ENCODE peak calls at places on chromosomes 13 and 19, in nine cellular contexts. X, K, I, Z, T, V, U, C and O are unnamed samples.

GRCh38 chr13:30900952-30901749 is 4.9 kb upstream of the MEDAG start:
- DNase-seq in K (no peak), Z (no peak), T (no peak), U (no peak), V (no peak), I (no peak), X (no peak), C (no peak), O (no peak)

GRCh38 chr13:75687145-75687763 is 51.1 kb downstream of the LMO7 start:
- DNase-seq in V (no peak), K (peak), I (peak), Z (no peak), T (no peak), U (peak), X (no peak), C (peak), O (peak)

GRCh38 chr13:84187626-84188025 is 305.4 kb upstream of the SLITRK1 start:
- DNase-seq in I (no peak), V (no peak), U (no peak), T (no peak), C (no peak), X (no peak), Z (no peak), K (no peak), O (peak)

GRCh38 chr13:52137489-52137888 is 8.6 kb upstream of the NEK5 start:
- DNase-seq in T (no peak), K (peak), C (no peak), I (no peak), X (no peak), Z (no peak), U (no peak), V (no peak), O (no peak)

GRCh38 chr13:104466016-104466415 is 1399.8 kb upstream of the SLC10A2 start:
- DNase-seq in T (no peak), U (no peak), I (no peak), Z (no peak), K (no peak), C (no peak), X (no peak), V (no peak), O (peak)

GRCh38 chr19:34556500-34556899 is 74.9 kb downstream of the WTIP start:
- DNase-seq in T (no peak), X (peak), V (no peak), K (peak), C (peak), I (peak), U (peak), Z (no peak), O (no peak)

GRCh38 chr13:22193070-22193469 is 522.2 kb downstream of the FGF9 start:
- DNase-seq in C (no peak), V (no peak), K (no peak), U (no peak), T (no peak), Z (no peak), I (no peak), X (no peak), O (no peak)

GRCh38 chr13:102948006-102948405 is 102.2 kb downstream of the ERCC5 start:
- DNase-seq in V (no peak), Z (no peak), U (no peak), K (peak), X (peak), I (peak), T (no peak), C (peak), O (peak)

GRCh38 chr13:113034451-113035208 is 65.6 kb downstream of the MCF2L start:
- DNase-seq in U (peak), T (peak), V (peak), I (peak), C (peak), Z (no peak), X (peak), K (peak), O (peak)

GRCh38 chr13:46168341-46168740 is 13.6 kb downstream of the LCP1 start:
- DNase-seq in T (no peak), V (peak), C (peak), Z (no peak), I (peak), U (no peak), X (peak), K (no peak), O (peak)

GRCh38 chr19:33260628-33261418 is 35.2 kb upstream of the SLC7A10 start:
- DNase-seq in K (no peak), Z (no peak), U (no peak), V (peak), C (no peak), T (no peak), X (peak), I (no peak), O (no peak)

GRCh38 chr13:28533049-28533436 is 38.1 kb upstream of the FLT1 start:
- DNase-seq in C (peak), V (no peak), T (no peak), U (no peak), K (no peak), I (no peak), Z (no peak), X (no peak), O (no peak)

GRCh38 chr13:27199691-27200090 is 28.1 kb upstream of the USP12 start:
- DNase-seq in V (no peak), Z (no peak), I (no peak), U (no peak), K (no peak), C (no peak), X (no peak), T (no peak), O (no peak)

GRCh38 chr13:51318876-51319275 is 20.6 kb upstream of the SERPINE3 start:
- DNase-seq in Z (no peak), K (no peak), X (no peak), T (no peak), I (no peak), C (no peak), V (no peak), U (no peak), O (no peak)

GRCh38 chr19:57615346-57615745 is 1.3 kb downstream of the ZNF134 start:
- DNase-seq in X (no peak), V (no peak), I (no peak), U (no peak), C (no peak), Z (no peak), K (no peak), T (no peak), O (no peak)

GRCh38 chr19:57611113-57611512 is 2.9 kb upstream of the ZNF134 start:
- DNase-seq in K (no peak), I (no peak), T (no peak), X (no peak), V (no peak), Z (no peak), C (no peak), U (no peak), O (no peak)

DNA sequence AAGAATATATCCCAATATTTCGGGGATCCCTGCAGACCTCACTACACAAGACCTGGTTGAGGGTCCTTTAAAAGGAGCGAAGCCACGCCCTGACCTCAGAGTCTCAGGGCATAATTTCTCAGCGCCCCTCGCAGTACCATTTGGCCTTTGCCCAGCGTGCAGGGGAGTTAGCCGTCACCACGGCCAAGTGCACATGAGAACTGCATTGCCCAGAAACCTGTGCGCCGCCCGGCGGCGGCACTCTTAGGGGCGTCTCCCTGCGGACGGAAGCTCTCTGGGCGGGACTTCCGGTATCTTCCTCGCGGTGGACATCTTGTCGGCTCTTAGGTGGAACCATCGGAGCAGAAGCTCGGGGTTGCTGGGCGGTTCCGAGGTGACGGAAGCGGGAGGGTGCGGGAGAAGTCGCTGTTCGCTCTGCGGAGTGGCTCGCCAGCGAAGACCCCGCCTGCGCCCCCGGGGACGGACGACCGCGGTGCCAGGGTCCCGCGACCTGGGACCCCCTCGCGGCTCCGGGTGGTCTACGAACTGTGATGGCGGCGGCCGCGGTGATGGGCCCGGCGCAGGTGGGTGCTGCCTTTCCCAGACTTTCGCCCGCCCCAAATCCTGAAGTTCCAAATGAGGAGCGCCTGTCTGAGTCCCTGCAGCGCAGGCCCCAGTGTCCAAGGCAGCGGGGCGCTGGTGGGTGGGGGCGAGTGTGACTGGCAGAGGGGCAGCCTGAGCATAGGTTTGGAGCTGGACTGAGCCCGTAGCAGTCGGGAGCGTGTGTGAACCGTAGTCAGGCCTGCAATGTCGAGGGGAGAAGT is at the start of gene ZNF134:
- DNase-seq in I (peak), K (peak), V (peak), T (peak), X (peak), U (peak), Z (peak), C (peak), O (peak)
- TF ChIP-seq CTCF in I (peak), K (no peak), V (no peak), T (no peak), X (no peak), U (peak), Z (peak), C (peak), O (peak)

GRCh38 chr19:3721131-3721899 is 13.1 kb downstream of the TJP3 start:
- DNase-seq in U (no peak), K (peak), C (peak), Z (no peak), I (peak), X (peak), T (peak), V (peak), O (peak)

GRCh38 chr19:3721900-3722442 is 13.8 kb downstream of the TJP3 start:
- DNase-seq in T (no peak), I (no peak), Z (no peak), U (no peak), K (no peak), V (no peak), C (no peak), X (no peak), O (no peak)

GRCh38 chr19:3723883-3724282 is 15.7 kb downstream of the TJP3 start:
- DNase-seq in T (no peak), Z (no peak), U (no peak), I (no peak), X (no peak), C (no peak), K (peak), V (no peak), O (no peak)

GRCh38 chr19:3723110-3723488 is 14.9 kb downstream of the TJP3 start:
- DNase-seq in V (no peak), K (no peak), X (no peak), Z (no peak), I (no peak), U (no peak), T (no peak), C (no peak), O (no peak)

DNA sequence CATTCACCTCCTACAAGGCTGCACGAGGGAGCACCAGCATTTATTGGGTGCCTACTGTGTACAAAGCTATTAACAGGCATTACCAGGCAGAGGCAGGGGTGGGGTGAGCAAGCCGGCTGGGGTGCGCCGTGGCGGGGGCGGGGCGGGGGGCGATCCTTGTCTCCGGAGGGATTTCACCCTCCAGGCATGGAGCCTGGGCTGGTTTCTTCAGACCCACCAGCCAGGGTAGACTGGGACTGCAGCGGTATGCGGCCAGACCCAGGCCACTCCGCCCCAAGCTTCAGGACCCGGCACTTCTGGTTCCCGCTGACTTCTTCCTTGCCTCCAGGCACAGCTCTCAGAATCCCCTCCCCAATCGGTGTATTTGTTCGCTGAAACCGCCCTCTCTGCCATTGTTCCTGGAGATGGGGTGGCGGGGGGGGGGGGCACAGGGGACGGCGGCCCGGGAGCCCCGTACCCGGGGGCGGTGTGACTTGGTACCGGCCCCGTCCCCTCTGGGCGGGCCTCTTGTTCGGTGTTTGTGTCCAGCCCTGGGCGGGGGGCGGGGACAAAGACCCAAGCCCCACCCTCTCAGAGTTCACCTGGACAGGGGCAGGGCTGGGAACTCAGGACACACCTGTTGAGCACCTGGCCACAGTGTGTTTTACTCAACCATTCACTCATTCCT is 14.4 kb downstream of the TJP3 start:
- DNase-seq in X (peak), T (peak), C (no peak), I (no peak), Z (no peak), K (peak), U (no peak), V (no peak), O (no peak)
- H3K4me3 ChIP-seq in X (peak), T (peak), C (no peak), I (no peak), Z (no peak), K (peak), U (no peak), V (no peak), O (no peak)

GRCh38 chr19:30444253-30444671 is 72.1 kb downstream of the ZNF536 start:
- DNase-seq in T (no peak), Z (no peak), X (no peak), I (no peak), V (no peak), U (no peak), K (no peak), C (no peak), O (no peak)
- TF ChIP-seq CTCF in T (no peak), Z (no peak), X (no peak), I (no peak), V (no peak), U (no peak), K (no peak), C (no peak), O (no peak)

DNA sequence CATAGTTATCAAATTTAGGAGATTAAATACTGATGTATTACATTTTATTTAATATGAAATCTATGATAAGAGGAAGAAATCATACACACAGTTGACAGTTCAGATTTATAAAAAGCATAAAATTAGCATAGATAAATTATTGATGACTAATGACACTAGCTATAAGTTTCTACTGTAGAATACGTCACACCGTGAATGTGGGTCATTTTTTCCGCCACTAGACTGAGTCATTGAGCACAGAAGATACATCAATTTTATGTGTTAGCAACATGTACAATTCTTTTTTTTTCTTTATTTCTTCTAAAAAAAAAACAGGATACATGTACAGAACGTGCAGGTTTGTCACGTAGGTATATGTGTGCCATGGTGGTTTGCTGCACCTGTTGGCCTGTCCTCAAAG is 22.2 kb downstream of the AP2S1 start:
- DNase-seq in T (no peak), I (no peak), V (no peak), C (peak), K (no peak), U (no peak), X (no peak), Z (no peak), O (no peak)
- H3K4me3 ChIP-seq in T (no peak), I (no peak), V (no peak), C (no peak), K (no peak), U (no peak), X (no peak), Z (no peak), O (no peak)

DNA sequence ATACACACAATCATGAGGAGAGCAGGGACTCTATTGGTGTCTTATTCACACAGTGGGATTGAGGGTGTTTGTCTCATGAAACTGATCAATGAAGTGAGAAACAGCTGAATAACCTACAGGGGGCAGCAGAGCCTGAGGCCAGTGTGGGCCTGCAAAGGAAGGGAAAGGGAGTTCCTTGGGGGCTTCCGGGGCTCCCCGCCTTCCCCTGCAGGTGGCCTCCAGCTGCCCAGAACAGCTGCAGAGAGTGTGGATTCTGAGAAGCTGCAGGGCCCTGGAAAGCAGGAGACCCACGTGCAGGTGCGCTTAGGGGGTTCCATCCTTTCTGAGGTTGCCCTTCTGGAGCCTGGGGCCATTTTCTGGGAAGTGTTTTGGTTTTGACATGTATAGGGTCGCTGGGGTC is 20.1 kb downstream of the ZNF763 start:
- DNase-seq in C (no peak), U (no peak), K (peak), X (no peak), V (no peak), Z (no peak), T (no peak), I (no peak), O (no peak)
- TF ChIP-seq CTCF in C (no peak), U (peak), K (peak), X (no peak), V (no peak), Z (no peak), T (no peak), I (no peak), O (no peak)

GRCh38 chr19:9381367-9381785 is 18.6 kb downstream of the ZNF177 start:
- DNase-seq in I (peak), V (no peak), K (no peak), T (no peak), X (no peak), Z (no peak), C (peak), U (no peak), O (no peak)
- H3K4me3 ChIP-seq in I (no peak), V (no peak), K (no peak), T (no peak), X (no peak), Z (no peak), C (no peak), U (no peak), O (no peak)

GRCh38 chr13:40665061-40665753 is 1.2 kb downstream of the FOXO1 start:
- DNase-seq in C (peak), T (peak), V (peak), Z (no peak), X (peak), U (no peak), I (no peak), K (peak), O (peak)
- TF ChIP-seq CTCF in C (no peak), T (no peak), V (no peak), Z (no peak), X (no peak), U (no peak), I (no peak), K (no peak), O (no peak)

DNA sequence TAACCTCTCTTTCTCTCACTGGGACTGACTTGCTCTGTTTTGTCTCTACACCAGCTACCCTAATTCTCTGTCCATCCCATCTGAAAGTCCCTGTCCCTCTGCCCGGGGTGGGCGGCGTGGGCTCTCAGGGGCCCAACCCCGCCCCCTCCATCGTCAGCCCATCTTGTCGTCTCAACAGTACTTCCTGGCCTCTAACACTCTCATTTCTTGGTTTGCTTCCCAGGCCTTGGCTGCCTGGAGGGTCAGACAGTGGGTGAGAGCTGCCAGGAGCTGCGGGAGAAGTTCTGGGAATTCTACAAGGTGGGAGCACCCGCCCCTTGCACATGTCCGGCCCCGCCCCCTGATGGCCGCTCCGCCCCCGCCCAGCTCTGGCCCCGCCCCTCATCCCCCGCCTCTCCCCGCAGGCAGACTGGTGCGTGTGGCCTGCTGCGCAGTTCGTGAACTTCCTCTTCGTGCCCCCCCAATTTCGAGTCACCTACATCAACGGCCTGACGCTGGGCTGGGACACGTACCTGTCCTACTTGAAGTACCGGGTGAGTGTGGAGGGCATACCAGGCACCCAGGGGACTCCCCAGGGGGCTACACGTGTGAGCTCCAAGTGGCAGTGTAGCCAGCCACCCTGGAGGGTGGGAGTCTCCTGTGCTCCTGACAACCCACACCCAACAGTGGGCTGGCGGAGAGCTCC is 1.7 kb downstream of the MPV17L2 start:
- DNase-seq in C (peak), T (peak), U (no peak), I (peak), X (peak), Z (no peak), V (no peak), K (peak), O (peak)
- H3K4me3 ChIP-seq in C (no peak), T (peak), U (peak), I (peak), X (no peak), Z (no peak), V (peak), K (peak), O (no peak)

GRCh38 chr19:39398297-39398864 is 7.2 kb downstream of the MED29 start:
- DNase-seq in T (peak), X (peak), I (peak), K (no peak), V (peak), C (peak), Z (no peak), U (no peak), O (peak)
- TF ChIP-seq CTCF in T (no peak), X (no peak), I (no peak), K (no peak), V (no peak), C (no peak), Z (no peak), U (no peak), O (no peak)

GRCh38 chr13:23506821-23507210 is 63.4 kb upstream of the TNFRSF19 start:
- DNase-seq in U (no peak), K (no peak), V (no peak), Z (peak), I (peak), C (peak), X (no peak), T (no peak), O (no peak)
- H3K4me3 ChIP-seq in U (peak), K (no peak), V (no peak), Z (no peak), I (no peak), C (no peak), X (no peak), T (no peak), O (no peak)